ENCODE peak calls at places on chromosomes 7 and 10, in four cellular contexts. C, N, W and Q are unnamed samples.

GRCh38 chr10:98331888-98332287 is 63.9 kb upstream of the LOXL4 start:
- DNase-seq in C (no peak), W (no peak), N (no peak), Q (no peak)

GRCh38 chr10:5830629-5831445 is 17.6 kb upstream of the GDI2 start:
- DNase-seq in C (no peak), W (no peak), N (no peak), Q (no peak)

GRCh38 chr7:64959072-64959747 is 31.6 kb downstream of the ZNF117 start:
- DNase-seq in N (no peak), W (no peak), C (peak), Q (no peak)

GRCh38 chr10:122082616-122083477 is 93.9 kb downstream of the TACC2 start:
- DNase-seq in W (no peak), N (no peak), C (no peak), Q (no peak)

GRCh38 chr7:131995324-131995723 is 438.9 kb upstream of the PODXL start:
- DNase-seq in C (no peak), W (no peak), N (no peak), Q (no peak)

GRCh38 chr10:95350830-95351228 is 60.0 kb upstream of the PDLIM1 start:
- DNase-seq in C (no peak), W (peak), N (no peak), Q (no peak)

GRCh38 chr7:141393056-141393455 is 158.2 kb upstream of the AGK start:
- DNase-seq in C (no peak), N (no peak), W (no peak), Q (no peak)

GRCh38 chr10:64036996-64037666 is 515.9 kb downstream of the REEP3 start:
- DNase-seq in C (no peak), N (no peak), W (no peak), Q (no peak)

GRCh38 chr7:35985126-35985754 is 167.8 kb upstream of the EEPD1 start:
- DNase-seq in N (peak), C (peak), W (peak), Q (peak)

GRCh38 chr10:27192284-27192683 is 37.1 kb downstream of the MASTL start:
- DNase-seq in W (no peak), N (no peak), C (no peak), Q (no peak)

GRCh38 chr7:6419310-6419773 is 28.4 kb downstream of the DAGLB start:
- DNase-seq in N (no peak), W (peak), C (no peak), Q (no peak)

GRCh38 chr10:80986596-80986995 is 448.9 kb downstream of the SH2D4B start:
- DNase-seq in W (no peak), N (no peak), C (no peak), Q (no peak)

GRCh38 chr7:42237162-42237821 is at the start of gene GLI3:
- DNase-seq in W (peak), N (peak), C (no peak), Q (no peak)

GRCh38 chr7:41881313-41882130 is 178.6 kb upstream of the INHBA start:
- DNase-seq in N (peak), C (no peak), W (peak), Q (no peak)

GRCh38 chr10:131177431-131178327 is 133.8 kb downstream of the TCERG1L start:
- DNase-seq in W (no peak), N (peak), C (no peak), Q (no peak)

GRCh38 chr7:99473315-99473596 is 566 bp downstream of the ZNF789 start:
- DNase-seq in C (peak), N (no peak), W (no peak), Q (no peak)

GRCh38 chr7:1193593-1194424 is 33.8 kb upstream of the ZFAND2A start:
- DNase-seq in C (no peak), N (no peak), W (peak), Q (no peak)

GRCh38 chr10:122140941-122141623 is 130.0 kb upstream of the BTBD16 start:
- DNase-seq in W (no peak), N (peak), C (no peak), Q (no peak)

GRCh38 chr7:50528266-50529092 is 36.7 kb downstream of the DDC start:
- DNase-seq in N (no peak), C (no peak), W (peak), Q (no peak)

GRCh38 chr10:6239213-6239991 is 36.7 kb downstream of the PFKFB3 start:
- DNase-seq in N (no peak), W (no peak), C (no peak), Q (no peak)

GRCh38 chr10:49118450-49118849 is 3.1 kb upstream of the VSTM4 start:
- DNase-seq in N (no peak), W (no peak), C (no peak), Q (no peak)

GRCh38 chr7:15801565-15801964 is 115.1 kb upstream of the MEOX2 start:
- DNase-seq in N (no peak), C (no peak), W (no peak), Q (no peak)

GRCh38 chr7:139897422-139898085 is 68.5 kb downstream of the TBXAS1 start:
- DNase-seq in N (no peak), W (no peak), C (no peak), Q (no peak)

GRCh38 chr7:100827330-100828226 is at the start of gene EPHB4:
- DNase-seq in N (no peak), W (peak), C (no peak), Q (no peak)

GRCh38 chr10:6269953-6270867 is 67.5 kb downstream of the PFKFB3 start:
- DNase-seq in C (no peak), N (no peak), W (no peak), Q (no peak)

GRCh38 chr7:134174797-134175261 is 47.7 kb downstream of the LRGUK start:
- DNase-seq in W (no peak), C (no peak), N (no peak), Q (no peak)

GRCh38 chr7:2805213-2806003 is 38.7 kb downstream of the GNA12 start:
- DNase-seq in N (peak), W (no peak), C (no peak), Q (no peak)

GRCh38 chr10:45425628-45426563 is 51.9 kb downstream of the ALOX5 start:
- DNase-seq in W (no peak), C (no peak), N (no peak), Q (no peak)

GRCh38 chr10:87750001-87750651 is 67.9 kb downstream of the ATAD1 start:
- DNase-seq in W (no peak), N (no peak), C (no peak), Q (no peak)

GRCh38 chr7:16083931-16084330 is 337.4 kb downstream of the CRPPA start:
- DNase-seq in C (no peak), W (no peak), N (no peak), Q (no peak)

GRCh38 chr10:91643700-91644099 is 10.8 kb upstream of the PPP1R3C start:
- DNase-seq in C (no peak), N (no peak), W (no peak), Q (peak)

GRCh38 chr10:76309744-76310441 is 878.5 kb downstream of the LRMDA start:
- DNase-seq in N (no peak), W (no peak), C (no peak), Q (no peak)

GRCh38 chr7:100603697-100604077 is 1.5 kb downstream of the PCOLCE start:
- DNase-seq in W (no peak), C (no peak), N (no peak), Q (peak)

GRCh38 chr7:133572853-133573252 is 320.0 kb downstream of the EXOC4 start:
- DNase-seq in N (no peak), W (no peak), C (no peak), Q (no peak)

GRCh38 chr10:13503745-13504463 is 24.9 kb downstream of the BEND7 start:
- DNase-seq in C (no peak), W (no peak), N (no peak), Q (no peak)